ENCODE peak calls at places on chromosomes 4 and X, in four cellular contexts. I is stomach; L is non-pigmented ciliary epithelial cell; E is stimulated activated CD8-positive, alpha-beta memory T cell treated with anti-CD3 and anti-CD28 coated beads, Interleukin-12 subunit alpha, Interleukin-12 subunit beta, amount 100 ng/mL, for 1 hour. T is an unnamed sample.

GRCh38 chrX:134849390-134849789 is 141.4 kb upstream of the SMIM10 start:
- DNase-seq in I (no peak), L (peak), E (no peak), T (no peak)

GRCh38 chrX:24946369-24946768 is 69.4 kb downstream of the ARX start:
- DNase-seq in I (no peak), L (no peak), E (no peak), T (no peak)

GRCh38 chr4:56655627-56656345 is 25.3 kb downstream of the HOPX start:
- DNase-seq in I (no peak), L (no peak), E (no peak), T (no peak)

GRCh38 chr4:82721819-82722423 is 76.7 kb downstream of the SCD5 start:
- DNase-seq in I (peak), L (no peak), E (no peak), T (no peak)

GRCh38 chrX:24148535-24149345 is 789 bp upstream of the ZFX start:
- DNase-seq in I (no peak), L (no peak), E (no peak), T (no peak)

GRCh38 chr4:94305468-94306225 is 37.0 kb downstream of the HPGDS start:
- DNase-seq in I (no peak), L (no peak), E (no peak), T (no peak)

GRCh38 chr4:144374065-144374464 is 233.5 kb upstream of the GYPA start:
- DNase-seq in I (no peak), L (no peak), E (no peak), T (no peak)

GRCh38 chr4:26144526-26145167 is 176.2 kb upstream of the RBPJ start:
- DNase-seq in I (no peak), L (peak), E (no peak), T (no peak)

GRCh38 chr4:62288803-62289541 is 1088.8 kb downstream of the ADGRL3 start:
- DNase-seq in I (no peak), L (no peak), E (no peak), T (no peak)

GRCh38 chr4:102780476-102781144 is 19.8 kb upstream of the MANBA start:
- DNase-seq in I (no peak), L (peak), E (no peak), T (no peak)

GRCh38 chr4:78704981-78705757 is 71.0 kb upstream of the BMP2K start:
- DNase-seq in I (no peak), L (no peak), E (no peak), T (no peak)

GRCh38 chr4:48190839-48191238 is 56.8 kb upstream of the TXK start:
- DNase-seq in I (no peak), L (no peak), E (no peak), T (no peak)

GRCh38 chrX:72078411-72078810 is 53.3 kb downstream of the RTL5 start:
- DNase-seq in I (no peak), L (no peak), E (no peak), T (no peak)

GRCh38 chr4:7206856-7207567 is 14.7 kb downstream of the SORCS2 start:
- DNase-seq in I (peak), L (peak), E (no peak), T (no peak)

GRCh38 chr4:41991916-41992767 is 1.8 kb downstream of the SLC30A9 start:
- DNase-seq in I (no peak), L (no peak), E (no peak), T (no peak)

GRCh38 chrX:74922922-74923321 is 2.3 kb downstream of the NEXMIF start:
- DNase-seq in I (no peak), L (no peak), E (no peak), T (no peak)

GRCh38 chr4:15689540-15689939 is 7.9 kb downstream of the FAM200B start:
- DNase-seq in I (no peak), L (no peak), E (no peak), T (no peak)

GRCh38 chr4:4670869-4671268 is 129.0 kb upstream of the STX18 start:
- DNase-seq in I (no peak), L (no peak), E (no peak), T (no peak)

GRCh38 chrX:152904151-152905080 is 6.5 kb downstream of the ZNF185 start:
- DNase-seq in I (peak), L (no peak), E (no peak), T (no peak)

GRCh38 chrX:153450114-153450948 is 4.5 kb upstream of the TREX2 start:
- DNase-seq in I (no peak), L (no peak), E (no peak), T (no peak)

GRCh38 chr4:74205046-74205445 is 47.1 kb downstream of the MTHFD2L start:
- DNase-seq in I (no peak), L (no peak), E (no peak), T (no peak)

GRCh38 chrX:8971116-8971515 is 62.8 kb downstream of the FAM9B start:
- DNase-seq in I (no peak), L (peak), E (no peak), T (no peak)

GRCh38 chr4:83390965-83391364 is 56.3 kb upstream of the HPSE start:
- DNase-seq in I (no peak), L (no peak), E (no peak), T (no peak)

GRCh38 chr4:133081246-133081645 is 67.8 kb upstream of the PCDH10 start:
- DNase-seq in I (no peak), L (no peak), E (no peak), T (no peak)

GRCh38 chr4:168674077-168674747 is 177.4 kb downstream of the PALLD start:
- DNase-seq in I (no peak), L (no peak), E (no peak), T (no peak)

GRCh38 chrX:63658920-63659319 is 126.1 kb downstream of the ARHGEF9 start:
- DNase-seq in I (no peak), L (no peak), E (no peak), T (no peak)

GRCh38 chrX:16839224-16839851 is 30.8 kb downstream of the RBBP7 start:
- DNase-seq in I (no peak), L (no peak), E (no peak), T (no peak)

GRCh38 chr4:184280591-184281071 is 63.0 kb upstream of the ENPP6 start:
- DNase-seq in I (no peak), L (no peak), E (no peak), T (no peak)

GRCh38 chr4:76747613-76748012 is 150.3 kb downstream of the SOWAHB start:
- DNase-seq in I (no peak), L (no peak), E (no peak), T (no peak)

GRCh38 chr4:180953572-180953971 is 1289.6 kb upstream of the TENM3 start:
- DNase-seq in I (no peak), L (no peak), E (no peak), T (no peak)

GRCh38 chrX:29652484-29652883 is 562.9 kb upstream of the MAGEB2 start:
- DNase-seq in I (no peak), L (peak), E (no peak), T (no peak)

GRCh38 chrX:29496636-29497180 is 718.7 kb upstream of the MAGEB2 start:
- DNase-seq in I (no peak), L (no peak), E (no peak), T (no peak)

GRCh38 chr4:53123819-53124218 is 242.0 kb downstream of the SCFD2 start:
- DNase-seq in I (no peak), L (no peak), E (no peak), T (no peak)

GRCh38 chrX:23952984-23953907 is 45.4 kb downstream of the CXorf58 start:
- DNase-seq in I (no peak), L (no peak), E (no peak), T (no peak)

GRCh38 chr4:41573458-41574129 is 35.6 kb downstream of the LIMCH1 start:
- DNase-seq in I (no peak), L (peak), E (no peak), T (no peak)

GRCh38 chr4:188002346-188002745 is 6.8 kb downstream of the ZFP42 start:
- DNase-seq in I (no peak), L (no peak), E (no peak), T (no peak)

GRCh38 chrX:74535211-74535621 is 79.2 kb downstream of the RLIM start:
- DNase-seq in I (no peak), L (no peak), E (no peak), T (no peak)

T was measured in cerebellar nuclear complex.